ENCODE peak calls at places on chromosomes 13 and 19, in seven cellular contexts. J is OCI-LY7; Y is stimulated activated CD4-positive, alpha-beta T cell treated with anti-CD3 and anti-CD28 coated beads, Interleukin-1b, Interleukin-23, amount 100 ng/mL, for 4 hours; D is Ammon's horn; P is midbrain; F is GF-D8; V is fibroblast of mammary gland. U is an unnamed sample.

GRCh38 chr19:16385296-16385695 is 60.7 kb downstream of the KLF2 start:
- DNase-seq in V (no peak), Y (no peak), J (no peak), P (no peak), F (no peak), D (no peak), U (no peak)

GRCh38 chr19:49231804-49232203 is 74.2 kb downstream of the TRPM4 start:
- DNase-seq in V (no peak), F (no peak), D (no peak), Y (no peak), J (no peak), P (no peak), U (peak)

GRCh38 chr19:48925240-48925843 is 8.2 kb upstream of the DHDH start:
- DNase-seq in P (no peak), V (peak), F (no peak), J (no peak), D (no peak), Y (no peak), U (no peak)

GRCh38 chr19:548841-549830 is 5.3 kb downstream of the GZMM start:
- DNase-seq in P (no peak), F (no peak), V (no peak), D (no peak), Y (no peak), J (no peak), U (peak)

GRCh38 chr19:12202250-12202649 is 39.4 kb downstream of the ZNF136 start:
- DNase-seq in J (peak), P (no peak), D (no peak), Y (peak), F (no peak), V (no peak), U (no peak)

GRCh38 chr13:108305655-108306054 is 36.1 kb downstream of the TNFSF13B start:
- DNase-seq in P (no peak), F (no peak), J (no peak), Y (no peak), V (no peak), D (no peak), U (no peak)

GRCh38 chr13:99119686-99120085 is 81.0 kb upstream of the UBAC2 start:
- DNase-seq in V (no peak), P (no peak), D (no peak), J (no peak), F (no peak), Y (no peak), U (no peak)

GRCh38 chr19:525029-525428 is 6.5 kb upstream of the CDC34 start:
- DNase-seq in Y (no peak), F (no peak), J (no peak), V (no peak), D (no peak), P (no peak), U (no peak)

GRCh38 chr13:59494560-59494970 is 669.2 kb downstream of the DIAPH3 start:
- DNase-seq in P (no peak), F (no peak), Y (no peak), V (peak), J (no peak), D (peak), U (no peak)

GRCh38 chr13:95636853-95637252 is 7.7 kb downstream of the DZIP1 start:
- DNase-seq in P (no peak), V (no peak), Y (no peak), D (no peak), F (no peak), J (no peak), U (no peak)